ENCODE peak calls at places on chromosomes 7 and 10, in ten cellular contexts. O, C, R, V, G, X, W, K, H and U are unnamed samples.

GRCh38 chr7:127581716-127582115 is 3.7 kb downstream of the GCC1 start:
- DNase-seq in X (no peak), O (no peak), C (no peak), W (no peak), G (no peak), R (peak; percentile 30), H (no peak), V (peak; percentile 34), K (no peak), U (no peak)

GRCh38 chr10:44682516-44682915 is 228.6 kb upstream of the TMEM72 start:
- DNase-seq in K (no peak), O (no peak), V (peak; percentile 26), G (peak; percentile 75), H (no peak), W (no peak), R (no peak), X (no peak), C (no peak), U (no peak)

GRCh38 chr7:30171753-30172447 is 37.1 kb downstream of the MTURN start:
- DNase-seq in W (peak; percentile 26), X (no peak), V (no peak), O (no peak), H (no peak), C (no peak), G (no peak), K (no peak), R (no peak), U (no peak)

GRCh38 chr10:98852686-98853085 is 383.0 kb downstream of the HPSE2 start:
- DNase-seq in W (peak; percentile 0), H (peak; percentile 13), X (no peak), K (no peak), V (no peak), G (no peak), R (no peak), O (no peak), C (no peak), U (no peak)

GRCh38 chr7:3862774-3863173 is 561.7 kb downstream of the SDK1 start:
- DNase-seq in G (no peak), C (no peak), H (no peak), R (no peak), W (no peak), O (no peak), K (no peak), V (no peak), X (no peak), U (no peak)

GRCh38 chr10:77604941-77605351 is 32.7 kb downstream of the KCNMA1 start:
- DNase-seq in H (no peak), K (peak; percentile 84), X (no peak), C (no peak), V (no peak), W (no peak), O (peak; percentile 25), R (no peak), G (no peak), U (no peak)

GRCh38 chr7:16066805-16067459 is 354.4 kb downstream of the CRPPA start:
- DNase-seq in H (no peak), W (no peak), V (no peak), O (no peak), G (no peak), C (no peak), R (peak; percentile 40), K (no peak), X (no peak), U (no peak)

GRCh38 chr7:36279251-36279925 is 110.3 kb upstream of the ANLN start:
- DNase-seq in G (no peak), V (peak; percentile 13), C (no peak), X (no peak), W (peak; percentile 63), H (no peak), O (peak; percentile 4), R (no peak), K (no peak), U (no peak)

GRCh38 chr7:105985821-105986220 is 22.8 kb downstream of the CDHR3 start:
- DNase-seq in O (no peak), W (no peak), K (no peak), G (no peak), V (no peak), H (no peak), X (no peak), C (no peak), R (no peak), U (no peak)

GRCh38 chr10:91215384-91215783 is 5.1 kb upstream of the PCGF5 start:
- DNase-seq in X (no peak), H (no peak), K (no peak), G (no peak), V (no peak), O (no peak), R (no peak), C (no peak), W (no peak), U (no peak)
- H3K4me3 ChIP-seq in X (no peak overlapping the region), H (no peak overlapping the region), K (no peak overlapping the region), G (no peak overlapping the region), V (no peak overlapping the region), O (no peak overlapping the region), R (no peak overlapping the region), C (no peak overlapping the region), W (no peak overlapping the region), U (no peak overlapping the region)

DNA sequence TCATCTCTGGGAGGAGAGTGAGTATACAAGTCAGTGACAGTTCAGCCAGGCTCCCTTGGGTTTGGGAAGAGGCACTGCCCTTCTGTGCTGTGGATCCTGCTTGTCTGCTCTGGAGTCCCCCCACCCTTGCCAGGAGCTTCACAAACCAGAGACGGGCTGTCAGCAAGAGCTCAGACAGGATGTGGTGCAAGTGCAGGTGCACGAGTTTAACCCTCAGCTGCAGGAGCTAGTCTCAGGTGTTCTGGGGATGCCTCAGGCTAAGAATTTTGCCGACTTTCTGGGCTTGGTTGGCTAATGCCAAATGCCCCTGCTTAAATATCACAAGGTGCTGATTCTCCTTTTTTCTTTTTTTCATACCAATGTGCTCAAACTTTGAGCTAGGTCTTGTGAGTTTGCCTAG is 22.3 kb downstream of the ZNF783 start:
- DNase-seq in O (no peak), G (no peak), V (no peak), W (no peak), X (no peak), K (no peak), H (no peak), R (no peak), C (no peak), U (no peak)
- H3K4me3 ChIP-seq in O (no peak overlapping the region), G (peak overlapping the region; percentile 75), V (no peak overlapping the region), W (no peak overlapping the region), X (no peak overlapping the region), K (no peak overlapping the region), H (no peak overlapping the region), R (no peak overlapping the region), C (no peak overlapping the region), U (no peak overlapping the region)

GRCh38 chr7:95394370-95394769 is 1.8 kb downstream of the PON3 start:
- DNase-seq in C (no peak), V (no peak), O (no peak), H (no peak), W (no peak), G (no peak), R (no peak), X (no peak), K (no peak), U (no peak)
- H3K4me3 ChIP-seq in C (no peak overlapping the region), V (no peak overlapping the region), O (no peak overlapping the region), H (no peak overlapping the region), W (no peak overlapping the region), G (no peak overlapping the region), R (no peak overlapping the region), X (no peak overlapping the region), K (no peak overlapping the region), U (no peak overlapping the region)

GRCh38 chr7:5596896-5597246 is 173.2 kb upstream of the TNRC18 start:
- DNase-seq in C (no peak), R (no peak), X (no peak), H (no peak), W (no peak), V (no peak), K (no peak), G (no peak), O (no peak), U (no peak)
- H3K4me3 ChIP-seq in C (peak overlapping the region; percentile 90), R (no peak overlapping the region), X (no peak overlapping the region), H (peak overlapping the region; percentile 65), W (peak overlapping the region; percentile 84), V (no peak overlapping the region), K (no peak overlapping the region), G (no peak overlapping the region), O (no peak overlapping the region), U (no peak overlapping the region)

GRCh38 chr7:155212301-155213015 is 85.2 kb upstream of the INSIG1 start:
- DNase-seq in G (peak; percentile 53), O (no peak), V (no peak), K (no peak), H (no peak), X (no peak), R (no peak), C (no peak), W (no peak), U (peak; percentile 59)

GRCh38 chr7:155213385-155213784 is 84.3 kb upstream of the INSIG1 start:
- DNase-seq in X (no peak), O (no peak), R (no peak), V (no peak), C (no peak), W (peak; percentile 75), H (no peak), G (no peak), K (no peak), U (peak; percentile 71)

GRCh38 chr7:155215576-155216325 is 81.9 kb upstream of the INSIG1 start:
- DNase-seq in G (no peak), X (no peak), O (no peak), H (no peak), V (no peak), R (no peak), K (no peak), C (no peak), W (no peak), U (no peak)

GRCh38 chr7:155214328-155214986 is 83.2 kb upstream of the INSIG1 start:
- DNase-seq in R (no peak), H (no peak), O (peak; percentile 28), X (peak; percentile 71), W (no peak), C (no peak), G (peak; percentile 49), K (no peak), V (no peak), U (peak; percentile 54)

GRCh38 chr7:155213955-155214327 is 83.7 kb upstream of the INSIG1 start:
- DNase-seq in H (no peak), O (no peak), R (no peak), X (no peak), G (no peak), W (no peak), C (no peak), V (no peak), K (no peak), U (peak; percentile 41)
- H3K4me3 ChIP-seq in H (no peak overlapping the region), O (peak overlapping the region; percentile 42), R (no peak overlapping the region), X (peak overlapping the region; percentile 33), G (no peak overlapping the region), W (no peak overlapping the region), C (no peak overlapping the region), V (no peak overlapping the region), K (no peak overlapping the region), U (no peak overlapping the region)

GRCh38 chr10:28808693-28809092 is 131.4 kb downstream of the BAMBI start:
- DNase-seq in W (no peak), O (no peak), G (no peak), C (no peak), R (no peak), V (no peak), K (no peak), H (no peak), X (no peak), U (no peak)
- H3K4me3 ChIP-seq in W (no peak overlapping the region), O (no peak overlapping the region), G (peak overlapping the region; percentile 46), C (no peak overlapping the region), R (no peak overlapping the region), V (no peak overlapping the region), K (no peak overlapping the region), H (no peak overlapping the region), X (no peak overlapping the region), U (no peak overlapping the region)

GRCh38 chr7:38629621-38630020 is 1.6 kb downstream of the AMPH start:
- DNase-seq in K (no peak), W (peak; percentile 4), X (no peak), V (no peak), R (peak; percentile 7), H (no peak), G (peak; percentile 49), C (no peak), O (no peak), U (no peak)
- H3K4me3 ChIP-seq in K (no peak overlapping the region), W (no peak overlapping the region), X (no peak overlapping the region), V (no peak overlapping the region), R (no peak overlapping the region), H (no peak overlapping the region), G (no peak overlapping the region), C (peak overlapping the region; percentile 61), O (peak overlapping the region; percentile 62), U (no peak overlapping the region)